ENCODE peak calls at places on chromosomes 5 and 9, in eight cellular contexts. One of them, this sample, is unnamed.

GRCh38 chr5:124725040-124725434 is 21.4 kb downstream of the ZNF608 start:
- DNase-seq in heart right ventricle: no peak
- DNase-seq in Right ventricle myocardium superior: no peak
- DNase-seq in fibroblast of the aortic adventitia: no peak
- DNase-seq in nucleus accumbens: no peak
- DNase-seq in stimulated activated CD4-positive, alpha-beta T cell treated with anti-CD3 and anti-CD28 coated beads, Interleukin-15, amount 100 ng/mL, for 24 hours: no peak
- DNase-seq in naive thymus-derived CD4-positive, alpha-beta T cell: no peak
- DNase-seq in naive thymus-derived CD8-positive, alpha-beta T cell: no peak
- DNase-seq in this sample: no peak

GRCh38 chr5:180825768-180826525 is 23.3 kb upstream of the MGAT1 start:
- DNase-seq in nucleus accumbens: no peak
- DNase-seq in Right ventricle myocardium superior: no peak
- DNase-seq in naive thymus-derived CD4-positive, alpha-beta T cell: no peak
- DNase-seq in heart right ventricle: no peak
- DNase-seq in stimulated activated CD4-positive, alpha-beta T cell treated with anti-CD3 and anti-CD28 coated beads, Interleukin-15, amount 100 ng/mL, for 24 hours: peak; percentile 66
- DNase-seq in naive thymus-derived CD8-positive, alpha-beta T cell: no peak
- DNase-seq in fibroblast of the aortic adventitia: peak; percentile 84
- DNase-seq in this sample: peak; percentile 54

GRCh38 chr9:136533775-136534157 is 12.1 kb downstream of the NOTCH1 start:
- DNase-seq in naive thymus-derived CD4-positive, alpha-beta T cell: peak; percentile 40
- DNase-seq in Right ventricle myocardium superior: peak; percentile 73
- DNase-seq in stimulated activated CD4-positive, alpha-beta T cell treated with anti-CD3 and anti-CD28 coated beads, Interleukin-15, amount 100 ng/mL, for 24 hours: peak; percentile 90
- DNase-seq in nucleus accumbens: no peak
- DNase-seq in fibroblast of the aortic adventitia: no peak
- DNase-seq in heart right ventricle: no peak
- DNase-seq in naive thymus-derived CD8-positive, alpha-beta T cell: peak; percentile 49
- DNase-seq in this sample: no peak

GRCh38 chr9:75824816-75825568 is 65.5 kb upstream of the PCSK5 start:
- DNase-seq in fibroblast of the aortic adventitia: no peak
- DNase-seq in stimulated activated CD4-positive, alpha-beta T cell treated with anti-CD3 and anti-CD28 coated beads, Interleukin-15, amount 100 ng/mL, for 24 hours: no peak
- DNase-seq in naive thymus-derived CD4-positive, alpha-beta T cell: no peak
- DNase-seq in nucleus accumbens: no peak
- DNase-seq in heart right ventricle: no peak
- DNase-seq in naive thymus-derived CD8-positive, alpha-beta T cell: no peak
- DNase-seq in Right ventricle myocardium superior: no peak
- DNase-seq in this sample: no peak

GRCh38 chr5:44646016-44646415 is 162.7 kb upstream of the MRPS30 start:
- DNase-seq in stimulated activated CD4-positive, alpha-beta T cell treated with anti-CD3 and anti-CD28 coated beads, Interleukin-15, amount 100 ng/mL, for 24 hours: no peak
- DNase-seq in naive thymus-derived CD8-positive, alpha-beta T cell: no peak
- DNase-seq in naive thymus-derived CD4-positive, alpha-beta T cell: no peak
- DNase-seq in nucleus accumbens: no peak
- DNase-seq in Right ventricle myocardium superior: no peak
- DNase-seq in heart right ventricle: no peak
- DNase-seq in fibroblast of the aortic adventitia: no peak
- DNase-seq in this sample: no peak

GRCh38 chr5:176780951-176781350 is 29.4 kb upstream of the UNC5A start:
- DNase-seq in naive thymus-derived CD8-positive, alpha-beta T cell: no peak
- DNase-seq in nucleus accumbens: no peak
- DNase-seq in Right ventricle myocardium superior: peak; percentile 55
- DNase-seq in stimulated activated CD4-positive, alpha-beta T cell treated with anti-CD3 and anti-CD28 coated beads, Interleukin-15, amount 100 ng/mL, for 24 hours: no peak
- DNase-seq in fibroblast of the aortic adventitia: no peak
- DNase-seq in naive thymus-derived CD4-positive, alpha-beta T cell: no peak
- DNase-seq in heart right ventricle: peak; percentile 58
- DNase-seq in this sample: no peak

GRCh38 chr5:132491368-132492364 is 1.1 kb upstream of the IRF1 start:
- DNase-seq in naive thymus-derived CD4-positive, alpha-beta T cell: no peak
- DNase-seq in fibroblast of the aortic adventitia: no peak
- DNase-seq in Right ventricle myocardium superior: no peak
- DNase-seq in naive thymus-derived CD8-positive, alpha-beta T cell: no peak
- DNase-seq in heart right ventricle: no peak
- DNase-seq in stimulated activated CD4-positive, alpha-beta T cell treated with anti-CD3 and anti-CD28 coated beads, Interleukin-15, amount 100 ng/mL, for 24 hours: peak; percentile 38
- DNase-seq in nucleus accumbens: no peak
- DNase-seq in this sample: no peak

GRCh38 chr9:113632776-113633590 is 169.5 kb downstream of the RGS3 start:
- DNase-seq in heart right ventricle: no peak
- DNase-seq in naive thymus-derived CD4-positive, alpha-beta T cell: no peak
- DNase-seq in Right ventricle myocardium superior: no peak
- DNase-seq in stimulated activated CD4-positive, alpha-beta T cell treated with anti-CD3 and anti-CD28 coated beads, Interleukin-15, amount 100 ng/mL, for 24 hours: peak; percentile 34
- DNase-seq in fibroblast of the aortic adventitia: no peak
- DNase-seq in naive thymus-derived CD8-positive, alpha-beta T cell: no peak
- DNase-seq in nucleus accumbens: no peak
- DNase-seq in this sample: no peak

GRCh38 chr9:96040591-96041461 is 165.3 kb downstream of the ERCC6L2 start:
- DNase-seq in naive thymus-derived CD4-positive, alpha-beta T cell: no peak
- DNase-seq in heart right ventricle: no peak
- DNase-seq in stimulated activated CD4-positive, alpha-beta T cell treated with anti-CD3 and anti-CD28 coated beads, Interleukin-15, amount 100 ng/mL, for 24 hours: no peak
- DNase-seq in nucleus accumbens: no peak
- DNase-seq in Right ventricle myocardium superior: peak; percentile 17
- DNase-seq in naive thymus-derived CD8-positive, alpha-beta T cell: no peak
- DNase-seq in fibroblast of the aortic adventitia: no peak
- DNase-seq in this sample: no peak

GRCh38 chr5:147963948-147964693 is 57.8 kb upstream of the C5orf46 start:
- DNase-seq in nucleus accumbens: no peak
- DNase-seq in Right ventricle myocardium superior: no peak
- DNase-seq in heart right ventricle: peak; percentile 7
- DNase-seq in fibroblast of the aortic adventitia: no peak
- DNase-seq in naive thymus-derived CD4-positive, alpha-beta T cell: no peak
- DNase-seq in stimulated activated CD4-positive, alpha-beta T cell treated with anti-CD3 and anti-CD28 coated beads, Interleukin-15, amount 100 ng/mL, for 24 hours: no peak
- DNase-seq in naive thymus-derived CD8-positive, alpha-beta T cell: no peak
- DNase-seq in this sample: no peak

GRCh38 chr5:5017827-5018559 is 122.1 kb upstream of the ADAMTS16 start:
- DNase-seq in naive thymus-derived CD4-positive, alpha-beta T cell: no peak
- DNase-seq in nucleus accumbens: no peak
- DNase-seq in heart right ventricle: no peak
- DNase-seq in stimulated activated CD4-positive, alpha-beta T cell treated with anti-CD3 and anti-CD28 coated beads, Interleukin-15, amount 100 ng/mL, for 24 hours: no peak
- DNase-seq in Right ventricle myocardium superior: no peak
- DNase-seq in naive thymus-derived CD8-positive, alpha-beta T cell: no peak
- DNase-seq in fibroblast of the aortic adventitia: peak; percentile 65
- DNase-seq in this sample: no peak

GRCh38 chr5:78587081-78587774 is 61.3 kb downstream of the LHFPL2 start:
- DNase-seq in naive thymus-derived CD4-positive, alpha-beta T cell: no peak
- DNase-seq in heart right ventricle: no peak
- DNase-seq in nucleus accumbens: no peak
- DNase-seq in fibroblast of the aortic adventitia: peak; percentile 25
- DNase-seq in naive thymus-derived CD8-positive, alpha-beta T cell: no peak
- DNase-seq in stimulated activated CD4-positive, alpha-beta T cell treated with anti-CD3 and anti-CD28 coated beads, Interleukin-15, amount 100 ng/mL, for 24 hours: no peak
- DNase-seq in Right ventricle myocardium superior: no peak
- DNase-seq in this sample: no peak

GRCh38 chr9:85043248-85043647 is 373.7 kb downstream of the NTRK2 start:
- DNase-seq in nucleus accumbens: no peak
- DNase-seq in heart right ventricle: no peak
- DNase-seq in naive thymus-derived CD4-positive, alpha-beta T cell: no peak
- DNase-seq in fibroblast of the aortic adventitia: no peak
- DNase-seq in stimulated activated CD4-positive, alpha-beta T cell treated with anti-CD3 and anti-CD28 coated beads, Interleukin-15, amount 100 ng/mL, for 24 hours: no peak
- DNase-seq in Right ventricle myocardium superior: no peak
- DNase-seq in naive thymus-derived CD8-positive, alpha-beta T cell: no peak
- DNase-seq in this sample: no peak

GRCh38 chr5:104347119-104347708 is 784.6 kb upstream of the NUDT12 start:
- DNase-seq in stimulated activated CD4-positive, alpha-beta T cell treated with anti-CD3 and anti-CD28 coated beads, Interleukin-15, amount 100 ng/mL, for 24 hours: no peak
- DNase-seq in naive thymus-derived CD8-positive, alpha-beta T cell: no peak
- DNase-seq in Right ventricle myocardium superior: no peak
- DNase-seq in heart right ventricle: no peak
- DNase-seq in naive thymus-derived CD4-positive, alpha-beta T cell: no peak
- DNase-seq in fibroblast of the aortic adventitia: peak; percentile 59
- DNase-seq in nucleus accumbens: no peak
- DNase-seq in this sample: no peak

GRCh38 chr5:44987026-44987425 is 178.3 kb downstream of the MRPS30 start:
- DNase-seq in nucleus accumbens: no peak
- DNase-seq in fibroblast of the aortic adventitia: no peak
- DNase-seq in stimulated activated CD4-positive, alpha-beta T cell treated with anti-CD3 and anti-CD28 coated beads, Interleukin-15, amount 100 ng/mL, for 24 hours: no peak
- DNase-seq in heart right ventricle: no peak
- DNase-seq in naive thymus-derived CD4-positive, alpha-beta T cell: no peak
- DNase-seq in naive thymus-derived CD8-positive, alpha-beta T cell: no peak
- DNase-seq in Right ventricle myocardium superior: no peak
- DNase-seq in this sample: no peak

GRCh38 chr5:2732850-2733249 is 18.6 kb downstream of the IRX2 start:
- DNase-seq in heart right ventricle: no peak
- DNase-seq in naive thymus-derived CD4-positive, alpha-beta T cell: no peak
- DNase-seq in nucleus accumbens: no peak
- DNase-seq in Right ventricle myocardium superior: no peak
- DNase-seq in naive thymus-derived CD8-positive, alpha-beta T cell: no peak
- DNase-seq in stimulated activated CD4-positive, alpha-beta T cell treated with anti-CD3 and anti-CD28 coated beads, Interleukin-15, amount 100 ng/mL, for 24 hours: no peak
- DNase-seq in fibroblast of the aortic adventitia: no peak
- DNase-seq in this sample: no peak

GRCh38 chr5:87169300-87169991 is 98.2 kb upstream of the RASA1 start:
- DNase-seq in stimulated activated CD4-positive, alpha-beta T cell treated with anti-CD3 and anti-CD28 coated beads, Interleukin-15, amount 100 ng/mL, for 24 hours: no peak
- DNase-seq in naive thymus-derived CD4-positive, alpha-beta T cell: no peak
- DNase-seq in naive thymus-derived CD8-positive, alpha-beta T cell: no peak
- DNase-seq in Right ventricle myocardium superior: no peak
- DNase-seq in heart right ventricle: no peak
- DNase-seq in fibroblast of the aortic adventitia: peak; percentile 18
- DNase-seq in nucleus accumbens: no peak
- DNase-seq in this sample: no peak

This sample was measured in thoracic aorta.